ENCODE peak calls at places on chromosomes 12 and 14, in eight cellular contexts. I, G, J, U, B, N, Q and T are unnamed samples.

GRCh38 chr14:50101417-50101816 is 15.0 kb downstream of the VCPKMT start:
- DNase-seq in I (no peak), G (no peak), J (no peak), U (no peak), B (no peak), N (no peak), Q (no peak), T (no peak)

GRCh38 chr14:74599201-74599809 is 12.7 kb downstream of the LTBP2 start:
- DNase-seq in I (no peak), G (peak; percentile 73), J (no peak), U (no peak), B (no peak), N (peak; percentile 47), Q (no peak), T (no peak)

GRCh38 chr12:91616401-91616800 is 433.8 kb upstream of the DCN start:
- DNase-seq in I (no peak), G (no peak), J (no peak), U (no peak), B (no peak), N (no peak), Q (no peak), T (no peak)

GRCh38 chr14:33948143-33948962 is 2.5 kb downstream of the EGLN3 start:
- DNase-seq in I (no peak), G (no peak), J (no peak), U (no peak), B (no peak), N (no peak), Q (no peak), T (no peak)

GRCh38 chr14:91354979-91355685 is 62.5 kb downstream of the CCDC88C start:
- DNase-seq in I (no peak), G (no peak), J (no peak), U (no peak), B (peak; percentile 58), N (no peak), Q (no peak), T (no peak)

GRCh38 chr12:124964251-124964650 is 24.7 kb downstream of the DHX37 start:
- DNase-seq in I (no peak), G (no peak), J (no peak), U (no peak), B (no peak), N (no peak), Q (no peak), T (no peak)

GRCh38 chr14:52073251-52073650 is 4.4 kb upstream of the NID2 start:
- DNase-seq in I (no peak), G (peak; percentile 34), J (no peak), U (no peak), B (no peak), N (no peak), Q (no peak), T (no peak)

GRCh38 chr12:114316076-114316475 is 89.9 kb downstream of the TBX5 start:
- DNase-seq in I (no peak), G (peak; percentile 84), J (no peak), U (no peak), B (no peak), N (no peak), Q (no peak), T (no peak)

GRCh38 chr12:8603858-8604257 is 8.8 kb downstream of the AICDA start:
- DNase-seq in I (no peak), G (no peak), J (no peak), U (no peak), B (no peak), N (no peak), Q (no peak), T (no peak)

GRCh38 chr14:61524211-61524806 is 171.0 kb upstream of the HIF1A start:
- DNase-seq in I (peak; percentile 71), G (peak; percentile 74), J (no peak), U (peak; percentile 71), B (no peak), N (no peak), Q (no peak), T (no peak)

GRCh38 chr14:101349108-101349507 is 212.2 kb upstream of the DIO3 start:
- DNase-seq in I (no peak), G (no peak), J (peak; percentile 8), U (no peak), B (no peak), N (no peak), Q (no peak), T (no peak)

GRCh38 chr12:108254030-108254429 is 85.1 kb downstream of the CMKLR1 start:
- DNase-seq in I (no peak), G (no peak), J (no peak), U (no peak), B (no peak), N (no peak), Q (no peak), T (no peak)

DNA sequence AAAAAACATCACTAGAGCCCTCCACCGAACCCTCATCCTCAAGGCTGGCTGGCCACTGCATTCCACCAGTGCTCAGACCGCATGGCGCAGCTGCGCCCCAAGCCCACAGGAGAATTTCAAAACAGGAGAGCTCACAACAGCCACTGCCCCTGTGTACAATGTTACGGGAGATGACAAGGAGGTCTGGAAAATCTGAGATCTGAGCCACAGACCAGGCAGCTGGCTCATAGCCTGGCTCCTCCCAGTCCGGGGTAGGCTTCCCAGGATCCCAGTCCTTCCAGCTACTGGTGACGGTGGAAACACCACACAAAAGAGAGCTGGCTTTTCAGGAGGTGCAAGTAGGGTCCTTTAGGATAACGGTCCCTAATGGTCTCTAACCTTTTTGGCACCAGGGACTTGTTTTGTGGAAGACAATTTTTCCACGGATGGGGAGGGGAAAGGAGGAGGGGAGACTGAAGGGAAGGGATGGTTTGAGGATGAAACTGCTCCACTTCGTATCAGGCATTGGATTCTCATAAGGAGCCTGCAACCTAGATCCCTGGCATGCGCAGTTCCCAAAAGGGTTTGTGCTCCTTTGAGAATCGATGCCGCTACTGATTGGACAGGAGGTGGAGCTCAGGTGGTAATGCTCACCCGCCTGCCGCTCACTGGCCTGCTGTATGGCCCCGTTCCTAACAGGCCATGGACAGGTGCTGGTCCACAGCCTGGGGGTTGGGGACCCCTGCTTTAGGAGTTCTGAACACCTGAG is 23.0 kb upstream of the NRDE2 start:
- DNase-seq in I (no peak), G (no peak), J (no peak), U (no peak), B (no peak), N (no peak), Q (no peak), T (no peak)
- H3K4me3 ChIP-seq in I (no peak overlapping the region), G (no peak overlapping the region), J (no peak overlapping the region), U (no peak overlapping the region), B (no peak overlapping the region), N (no peak overlapping the region), Q (no peak overlapping the region), T (no peak overlapping the region)

GRCh38 chr14:35810963-35811362 is 1.9 kb upstream of the RALGAPA1 start:
- DNase-seq in I (no peak), G (no peak), J (no peak), U (no peak), B (no peak), N (no peak), Q (no peak), T (no peak)

GRCh38 chr14:35809597-35809996 is 502 bp upstream of the RALGAPA1 start:
- DNase-seq in I (no peak), G (no peak), J (no peak), U (no peak), B (no peak), N (no peak), Q (no peak), T (no peak)

GRCh38 chr14:35818346-35819115 is 7.6 kb upstream of the BRMS1L start:
- DNase-seq in I (no peak), G (peak; percentile 58), J (no peak), U (no peak), B (peak; percentile 41), N (no peak), Q (no peak), T (no peak)

GRCh38 chr14:35819591-35820540 is 6.3 kb upstream of the BRMS1L start:
- DNase-seq in I (no peak), G (no peak), J (no peak), U (no peak), B (no peak), N (no peak), Q (no peak), T (no peak)

GRCh38 chr14:35814371-35815005 is 5.4 kb upstream of the RALGAPA1 start:
- DNase-seq in I (peak; percentile 47), G (peak; percentile 40), J (peak; percentile 67), U (peak; percentile 89), B (peak; percentile 92), N (peak; percentile 29), Q (no peak), T (peak; percentile 23)
- TF ChIP-seq CTCF in I (peak; percentile 24), G (peak; percentile 64), J (peak; percentile 59), U (peak; percentile 62), B (peak; percentile 57), N (peak; percentile 71), Q (peak; percentile 62), T (peak; percentile 76)

GRCh38 chr12:50541139-50541538 is 36.4 kb downstream of the DIP2B start:
- DNase-seq in I (no peak), G (no peak), J (no peak), U (no peak), B (no peak), N (no peak), Q (no peak), T (no peak)
- H3K4me1 ChIP-seq in I (peaks cover 53% of the 10 kb centered on the region), G (no peaks in the 10 kb centered on the region), J (peaks cover 10% of the 10 kb centered on the region), U (peaks cover 3% of the 10 kb centered on the region), B (no peaks in the 10 kb centered on the region), N (peaks cover 4% of the 10 kb centered on the region), Q (peaks cover 19% of the 10 kb centered on the region), T (peaks cover 14% of the 10 kb centered on the region)

GRCh38 chr12:25361511-25361910 is 110.8 kb upstream of the KRAS start:
- DNase-seq in I (no peak), G (no peak), J (no peak), U (no peak), B (no peak), N (no peak), Q (no peak), T (no peak)

GRCh38 chr12:25365340-25365730 is 114.6 kb upstream of the KRAS start:
- DNase-seq in I (no peak), G (no peak), J (no peak), U (no peak), B (no peak), N (no peak), Q (no peak), T (no peak)

GRCh38 chr12:25366159-25366558 is 115.4 kb upstream of the KRAS start:
- DNase-seq in I (no peak), G (no peak), J (no peak), U (no peak), B (no peak), N (no peak), Q (no peak), T (no peak)

GRCh38 chr12:25362646-25363045 is 111.9 kb upstream of the KRAS start:
- DNase-seq in I (no peak), G (no peak), J (no peak), U (no peak), B (no peak), N (no peak), Q (no peak), T (no peak)

DNA sequence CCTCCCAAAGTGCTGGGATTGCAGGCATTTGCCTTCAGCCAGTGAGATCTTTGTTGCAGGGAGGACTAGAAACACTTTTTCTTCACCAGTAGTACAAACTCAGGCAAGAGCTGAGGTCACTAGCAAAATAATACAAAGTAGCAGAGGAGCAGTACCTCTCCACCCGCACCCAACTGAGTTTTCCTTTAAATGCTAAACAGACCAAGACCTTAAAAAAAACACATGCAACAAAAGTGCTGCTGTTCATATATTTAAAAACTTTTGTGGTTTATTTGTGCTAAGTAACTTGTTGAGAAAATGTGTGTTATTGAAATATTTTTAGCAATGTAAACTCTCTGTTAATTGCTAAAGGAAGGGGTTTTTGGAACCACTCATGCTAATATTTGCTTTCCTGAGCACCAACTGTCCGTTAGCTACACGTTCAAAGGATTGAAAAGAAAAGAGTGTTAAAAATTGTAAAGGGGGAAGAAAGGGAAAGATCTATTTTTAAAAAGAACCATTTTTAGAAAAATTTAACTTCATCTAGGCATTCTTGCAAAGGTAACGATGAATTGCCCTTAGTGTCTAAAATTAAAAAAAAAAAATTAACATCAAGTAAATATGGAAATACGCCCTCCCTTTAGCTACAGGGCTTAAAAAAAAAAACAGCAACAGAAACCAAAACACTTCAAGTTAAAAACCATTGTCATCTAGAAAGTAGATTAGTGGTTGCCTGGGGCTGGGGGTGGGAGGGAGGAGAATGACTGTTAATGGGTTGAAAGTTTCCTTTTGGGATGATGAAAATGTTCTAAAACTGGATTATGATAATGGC is 114.0 kb upstream of the KRAS start:
- DNase-seq in I (no peak), G (no peak), J (no peak), U (no peak), B (no peak), N (no peak), Q (no peak), T (no peak)
- H3K4me3 ChIP-seq in I (no peak overlapping the region), G (no peak overlapping the region), J (no peak overlapping the region), U (no peak overlapping the region), B (no peak overlapping the region), N (no peak overlapping the region), Q (peak overlapping the region; percentile 61), T (no peak overlapping the region)